ENCODE peak calls at places on chromosomes 5 and 9, in nine cellular contexts. K is right lobe of liver, T is cardiac muscle cell, G is A549, F is testis, W is ascending aorta, I is body of pancreas, O is ovary, S is SK-N-SH. C is an unnamed sample.

GRCh38 chr5:83428890-83429289 is 42.7 kb upstream of the VCAN start:
- DNase-seq in K (no peak), O (no peak), F (no peak), I (no peak), W (no peak), G (no peak), T (no peak), S (no peak), C (no peak)

GRCh38 chr5:3365501-3366215 is 230.0 kb upstream of the IRX1 start:
- DNase-seq in G (no peak), S (no peak), W (no peak), K (no peak), O (no peak), T (no peak), I (no peak), F (no peak), C (peak; percentile 35)

GRCh38 chr5:93674138-93674537 is 67.3 kb downstream of the POU5F2 start:
- DNase-seq in G (no peak), W (no peak), O (no peak), T (peak; percentile 6), K (no peak), I (no peak), S (peak; percentile 21), F (no peak), C (no peak)

GRCh38 chr9:129319076-129319937 is 141.2 kb upstream of the IER5L start:
- DNase-seq in O (peak; percentile 61), S (no peak), K (peak; percentile 52), W (no peak), T (no peak), F (peak; percentile 15), G (no peak), I (no peak), C (peak; percentile 39)

GRCh38 chr9:35152926-35153325 is 8.9 kb upstream of the UNC13B start:
- DNase-seq in W (no peak), O (no peak), S (no peak), I (no peak), F (no peak), T (no peak), K (no peak), G (no peak), C (no peak)

GRCh38 chr9:96620832-96621269 is 1.2 kb upstream of the CDC14B start:
- DNase-seq in O (no peak), I (no peak), G (no peak), S (no peak), K (no peak), F (no peak), T (no peak), W (no peak), C (peak; percentile 80)

GRCh38 chr5:77662615-77663014 is 24.1 kb upstream of the OTP start:
- DNase-seq in S (no peak), O (no peak), W (no peak), K (no peak), G (no peak), T (no peak), I (no peak), F (no peak), C (no peak)

GRCh38 chr5:115470921-115471320 is 73.7 kb downstream of the FEM1C start:
- DNase-seq in G (no peak), I (no peak), F (no peak), O (no peak), K (no peak), S (no peak), T (no peak), W (no peak), C (no peak)

GRCh38 chr5:90740244-90740799 is 181.7 kb downstream of the ADGRV1 start:
- DNase-seq in G (no peak), T (no peak), K (no peak), O (no peak), W (no peak), I (no peak), F (no peak), S (no peak), C (peak; percentile 65)

GRCh38 chr9:71628247-71628646 is 140.1 kb downstream of the CEMIP2 start:
- DNase-seq in W (no peak), T (no peak), K (no peak), O (no peak), F (no peak), S (no peak), G (no peak), I (no peak), C (no peak)

GRCh38 chr9:9919174-9919573 is 693.6 kb downstream of the PTPRD start:
- DNase-seq in W (no peak), G (no peak), S (no peak), F (no peak), O (no peak), K (no peak), T (no peak), I (no peak), C (no peak)

GRCh38 chr9:124797343-124798103 is 20.6 kb downstream of the OLFML2A start:
- DNase-seq in W (no peak), T (peak; percentile 66), K (no peak), I (peak; percentile 84), S (no peak), O (peak; percentile 58), F (peak; percentile 40), G (no peak), C (no peak)

GRCh38 chr9:132283863-132284262 is 70.9 kb downstream of the SETX start:
- DNase-seq in S (no peak), W (no peak), K (no peak), G (no peak), O (no peak), F (no peak), I (no peak), T (peak; percentile 11), C (no peak)

GRCh38 chr5:126513302-126513701 is 81.7 kb downstream of the ALDH7A1 start:
- DNase-seq in O (no peak), G (no peak), S (no peak), K (no peak), I (no peak), W (no peak), T (no peak), F (no peak), C (peak; percentile 10)

GRCh38 chr9:8859416-8859815 is 1059.8 kb upstream of the DMAC1 start:
- DNase-seq in I (no peak), G (no peak), K (no peak), F (no peak), T (no peak), O (no peak), W (no peak), S (no peak), C (no peak)
- H3K27ac ChIP-seq in I (no peak overlapping the region), G (no peak overlapping the region), K (no peak overlapping the region), F (no peak overlapping the region), T (no peak overlapping the region), O (peak overlapping the region; percentile 91), W (peak overlapping the region; percentile 83), S (no peak overlapping the region), C (no peak overlapping the region)

DNA sequence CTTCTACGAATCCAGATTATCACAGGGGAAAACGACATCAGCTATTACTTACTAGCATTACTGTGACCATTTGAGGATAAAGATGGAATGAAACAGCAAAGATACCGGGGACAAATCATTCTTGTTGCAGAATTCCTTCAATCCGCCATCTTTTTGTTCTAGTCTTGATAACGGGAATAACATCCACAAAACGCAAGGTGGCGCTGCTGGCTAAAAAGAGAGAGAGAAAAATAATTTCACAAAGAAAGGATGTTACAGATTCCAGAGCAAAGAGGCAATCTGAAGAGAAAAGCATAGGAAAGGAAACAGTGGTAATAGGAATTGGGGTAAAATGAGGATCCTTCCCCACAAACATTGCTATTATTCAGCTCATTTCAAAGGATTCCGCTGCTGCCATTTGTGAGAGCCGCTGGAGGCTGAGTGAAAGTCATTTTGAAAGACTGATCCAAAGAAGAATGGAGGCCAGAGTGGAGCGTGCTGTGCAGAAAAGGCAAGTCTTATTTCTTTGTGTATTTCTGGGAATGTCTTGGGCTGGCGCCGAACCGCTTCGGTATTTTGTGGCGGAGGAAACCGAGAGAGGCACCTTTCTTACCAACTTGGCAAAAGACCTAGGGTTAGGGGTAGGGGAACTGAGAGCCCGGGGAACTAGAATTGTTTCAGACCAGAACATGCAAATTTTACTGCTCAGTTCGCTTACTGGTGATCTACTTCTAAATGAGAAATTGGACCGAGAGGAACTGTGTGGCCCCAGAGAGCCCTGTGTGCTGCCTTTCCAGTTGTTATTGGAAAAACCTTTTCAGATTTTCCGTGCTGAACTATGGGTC is at the start of gene PCDHB7:
- DNase-seq in F (peak; percentile 70), I (no peak), K (no peak), G (peak; percentile 25), T (peak; percentile 18), S (peak; percentile 49), W (no peak), O (peak; percentile 50), C (peak; percentile 82)
- H3K9me3 ChIP-seq in F (no peaks in the 10 kb centered on the region), I (no peaks in the 10 kb centered on the region), K (no peaks in the 10 kb centered on the region), G (peaks cover 20% of the 10 kb centered on the region), T (no peaks in the 10 kb centered on the region), S (no peaks in the 10 kb centered on the region), W (peaks cover 75% of the 10 kb centered on the region), O (peaks cover 13% of the 10 kb centered on the region), C (peaks cover 9% of the 10 kb centered on the region)

GRCh38 chr5:80866372-80866771 is 93.8 kb upstream of the RASGRF2 start:
- DNase-seq in O (no peak), K (no peak), T (no peak), G (no peak), W (no peak), I (no peak), F (no peak), S (no peak), C (no peak)

GRCh38 chr5:80867233-80867632 is 92.9 kb upstream of the RASGRF2 start:
- DNase-seq in K (no peak), S (no peak), F (no peak), W (no peak), I (no peak), G (no peak), O (no peak), T (peak; percentile 64), C (no peak)

GRCh38 chr5:80864109-80864508 is 96.1 kb upstream of the RASGRF2 start:
- DNase-seq in G (no peak), F (no peak), W (no peak), T (no peak), S (no peak), O (no peak), I (no peak), K (no peak), C (no peak)

GRCh38 chr5:80864706-80865435 is 95.3 kb upstream of the RASGRF2 start:
- DNase-seq in S (no peak), F (no peak), O (no peak), G (no peak), T (no peak), K (no peak), W (no peak), I (no peak), C (no peak)

DNA sequence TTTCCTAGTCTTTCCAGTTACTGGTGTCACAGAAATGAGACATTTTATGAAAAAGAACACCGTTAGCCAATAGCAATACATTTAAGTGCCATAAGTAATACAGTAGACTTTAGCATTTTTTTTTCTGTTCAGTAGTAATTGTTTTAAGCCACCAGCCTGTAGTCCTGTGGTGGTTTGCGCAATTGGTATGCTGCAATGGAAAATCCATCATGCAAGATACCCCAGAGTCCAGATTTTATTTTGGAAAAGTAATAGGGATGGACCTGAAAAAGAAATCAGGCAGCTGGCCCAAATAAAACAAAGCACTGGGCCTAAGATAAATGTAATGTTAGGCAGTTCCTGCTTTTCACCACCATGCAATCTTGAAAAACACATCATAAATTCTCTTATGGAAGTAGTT is 94.6 kb upstream of the RASGRF2 start:
- DNase-seq in F (no peak), I (no peak), S (no peak), O (no peak), K (no peak), T (peak; percentile 58), W (no peak), G (no peak), C (no peak)
- H3K27ac ChIP-seq in F (no peak overlapping the region), I (no peak overlapping the region), S (no peak overlapping the region), O (no peak overlapping the region), K (no peak overlapping the region), T (no peak overlapping the region), W (no peak overlapping the region), G (no peak overlapping the region), C (no peak overlapping the region)

GRCh38 chr9:13941686-13942085 is 372.3 kb downstream of the NFIB start:
- DNase-seq in S (no peak), W (no peak), O (no peak), G (no peak), T (no peak), F (peak; percentile 21), K (no peak), I (no peak), C (no peak)
- H3K9me3 ChIP-seq in S (no peaks in the 10 kb centered on the region), W (no peaks in the 10 kb centered on the region), O (no peaks in the 10 kb centered on the region), G (no peaks in the 10 kb centered on the region), T (no peaks in the 10 kb centered on the region), F (no peaks in the 10 kb centered on the region), K (no peaks in the 10 kb centered on the region), I (no peaks in the 10 kb centered on the region), C (no peaks in the 10 kb centered on the region)

C was measured in endodermal cell.